ENCODE peak calls at places on chromosome 9, in four cellular contexts. I is HT-29, N is upper lobe of right lung, Z is EL. Y is an unnamed sample.
A peak's percentile ranks its signal among the peaks of the same experiment; 100 is the strongest.

GRCh38 chr9:33438926-33439511 is 8.4 kb downstream of the AQP3 start:
- DNase-seq in I (no peak), N (no peak), Z (no peak), Y (no peak)

GRCh38 chr9:15149450-15149849 is 157.6 kb downstream of the TTC39B start:
- DNase-seq in I (no peak), N (no peak), Z (no peak), Y (no peak)

GRCh38 chr9:34145165-34145564 is 18.7 kb upstream of the DCAF12 start:
- DNase-seq in I (no peak), N (no peak), Z (peak; percentile 46), Y (no peak)

GRCh38 chr9:126494264-126494663 is 119.5 kb upstream of the LMX1B start:
- DNase-seq in I (no peak), N (no peak), Z (no peak), Y (no peak)

GRCh38 chr9:134301387-134302129 is 24.7 kb upstream of the RXRA start:
- DNase-seq in I (peak; percentile 14), N (peak; percentile 52), Z (no peak), Y (no peak)

GRCh38 chr9:95004452-95005275 is 278.2 kb downstream of the AOPEP start:
- DNase-seq in I (peak; percentile 55), N (peak; percentile 85), Z (peak; percentile 41), Y (no peak)

GRCh38 chr9:111759762-111760639 is 34.7 kb downstream of the SHOC1 start:
- DNase-seq in I (peak; percentile 90), N (no peak), Z (peak; percentile 87), Y (peak; percentile 63)

GRCh38 chr9:97801180-97801579 is 51.8 kb upstream of the FOXE1 start:
- DNase-seq in I (no peak), N (no peak), Z (no peak), Y (no peak)

GRCh38 chr9:98438701-98439100 is 183.3 kb upstream of the TBC1D2 start:
- DNase-seq in I (no peak), N (no peak), Z (no peak), Y (no peak)

GRCh38 chr9:126532489-126532888 is 81.2 kb upstream of the LMX1B start:
- DNase-seq in I (no peak), N (no peak), Z (no peak), Y (no peak)

GRCh38 chr9:115882911-115883310 is 270.7 kb upstream of the PAPPA start:
- DNase-seq in I (no peak), N (no peak), Z (peak; percentile 29), Y (peak; percentile 64)

GRCh38 chr9:79263666-79264460 is 307.9 kb upstream of the TLE4 start:
- DNase-seq in I (no peak), N (no peak), Z (peak; percentile 63), Y (no peak)

GRCh38 chr9:117448066-117448465 is 33.2 kb upstream of the ASTN2 start:
- DNase-seq in I (peak; percentile 23), N (no peak), Z (peak; percentile 2), Y (no peak)

GRCh38 chr9:123470121-123470851 is 114.3 kb downstream of the CRB2 start:
- DNase-seq in I (no peak), N (no peak), Z (no peak), Y (no peak)

GRCh38 chr9:24011206-24011605 is 185.2 kb upstream of the ELAVL2 start:
- DNase-seq in I (no peak), N (no peak), Z (no peak), Y (no peak)

GRCh38 chr9:126030716-126031115 is 283.5 kb downstream of the PBX3 start:
- DNase-seq in I (no peak), N (no peak), Z (no peak), Y (no peak)

GRCh38 chr9:22228542-22228941 is 218.1 kb upstream of the DMRTA1 start:
- DNase-seq in I (no peak), N (no peak), Z (no peak), Y (no peak)

GRCh38 chr9:80410106-80410505 is 838.3 kb downstream of the TLE4 start:
- DNase-seq in I (no peak), N (no peak), Z (peak; percentile 4), Y (no peak)

GRCh38 chr9:133194597-133194996 is 14.5 kb downstream of the OBP2B start:
- DNase-seq in I (no peak), N (no peak), Z (no peak), Y (no peak)

GRCh38 chr9:38619556-38620447 is 594 bp downstream of the ANKRD18A start:
- DNase-seq in I (peak; percentile 29), N (peak; percentile 69), Z (no peak), Y (no peak)

GRCh38 chr9:134590240-134591081 is 51.1 kb upstream of the COL5A1 start:
- DNase-seq in I (no peak), N (no peak), Z (peak; percentile 31), Y (no peak)

GRCh38 chr9:124267271-124267807 is 9.6 kb downstream of the NEK6 start:
- DNase-seq in I (no peak), N (peak; percentile 94), Z (peak; percentile 89), Y (no peak)

GRCh38 chr9:95852059-95853032 is 23.1 kb upstream of the ERCC6L2 start:
- DNase-seq in I (no peak), N (no peak), Z (peak; percentile 79), Y (no peak)

GRCh38 chr9:131459056-131459455 is 43.7 kb upstream of the POMT1 start:
- DNase-seq in I (no peak), N (peak; percentile 40), Z (no peak), Y (no peak)

GRCh38 chr9:121122450-121123032 is 47.8 kb downstream of the CNTRL start:
- DNase-seq in I (no peak), N (no peak), Z (peak; percentile 3), Y (no peak)

GRCh38 chr9:15635752-15636151 is 82.9 kb downstream of the CCDC171 start:
- DNase-seq in I (no peak), N (no peak), Z (no peak), Y (no peak)

GRCh38 chr9:97808415-97808814 is 44.6 kb upstream of the FOXE1 start:
- DNase-seq in I (no peak), N (no peak), Z (no peak), Y (no peak)

GRCh38 chr9:2242778-2243395 is 227.7 kb downstream of the SMARCA2 start:
- DNase-seq in I (peak; percentile 12), N (no peak), Z (peak; percentile 33), Y (no peak)

GRCh38 chr9:7243838-7244237 is 486.1 kb downstream of the KDM4C start:
- DNase-seq in I (no peak), N (no peak), Z (no peak), Y (no peak)

GRCh38 chr9:70470050-70471015 is 55.9 kb upstream of the KLF9 start:
- DNase-seq in I (peak; percentile 54), N (no peak), Z (no peak), Y (no peak)

GRCh38 chr9:76662476-76663281 is 101.6 kb upstream of the PCA3 start:
- DNase-seq in I (peak; percentile 8), N (no peak), Z (no peak), Y (no peak)

GRCh38 chr9:122346478-122347347 is 24.1 kb upstream of the PTGS1 start:
- DNase-seq in I (peak; percentile 17), N (peak; percentile 75), Z (peak; percentile 49), Y (no peak)

GRCh38 chr9:4774209-4774608 is 18.5 kb upstream of the RCL1 start:
- DNase-seq in I (no peak), N (no peak), Z (no peak), Y (no peak)

Y was measured in GM04504.